ENCODE peak calls at places on chromosomes 1 and 21, in four cellular contexts. One of them, this sample, is unnamed.

GRCh38 chr1:114033219-114033706 is 54.0 kb downstream of the OLFML3 start:
- DNase-seq in HepG2: peak
- DNase-seq in K562: peak
- DNase-seq in GM12878: no peak
- DNase-seq in this sample: peak

GRCh38 chr1:108537976-108538375 is 21.9 kb upstream of the EEIG2 start:
- DNase-seq in HepG2: no peak
- DNase-seq in GM12878: no peak
- DNase-seq in K562: no peak
- DNase-seq in this sample: no peak

GRCh38 chr1:174131032-174131638 is 28.2 kb upstream of the RABGAP1L start:
- DNase-seq in HepG2: no peak
- DNase-seq in GM12878: no peak
- DNase-seq in K562: no peak
- DNase-seq in this sample: peak

GRCh38 chr1:211132681-211133392 is 1.1 kb downstream of the KCNH1 start:
- DNase-seq in K562: no peak
- DNase-seq in HepG2: no peak
- DNase-seq in GM12878: no peak
- DNase-seq in this sample: no peak

GRCh38 chr1:27395441-27396195 is 3.2 kb downstream of the GPR3 start:
- DNase-seq in K562: peak
- DNase-seq in HepG2: peak
- DNase-seq in GM12878: no peak
- DNase-seq in this sample: peak

GRCh38 chr1:204992499-204992898 is 50.5 kb upstream of the CNTN2 start:
- DNase-seq in GM12878: no peak
- DNase-seq in K562: no peak
- DNase-seq in HepG2: no peak
- DNase-seq in this sample: no peak

GRCh38 chr1:42403880-42404400 is 23.3 kb downstream of the RIMKLA start:
- DNase-seq in K562: no peak
- DNase-seq in HepG2: no peak
- DNase-seq in GM12878: no peak
- DNase-seq in this sample: no peak

GRCh38 chr1:35726814-35727433 is 8.2 kb upstream of the C1orf216 start:
- DNase-seq in GM12878: no peak
- DNase-seq in HepG2: peak
- DNase-seq in K562: peak
- DNase-seq in this sample: peak

GRCh38 chr1:213374369-213374768 is 323.3 kb downstream of the RPS6KC1 start:
- DNase-seq in K562: peak
- DNase-seq in HepG2: peak
- DNase-seq in GM12878: no peak
- DNase-seq in this sample: peak

GRCh38 chr1:101732221-101732620 is 264.5 kb downstream of the OLFM3 start:
- DNase-seq in HepG2: peak
- DNase-seq in GM12878: no peak
- DNase-seq in K562: no peak
- DNase-seq in this sample: no peak

GRCh38 chr1:37513795-37514349 is 694 bp downstream of the MEAF6 start:
- DNase-seq in K562: peak
- DNase-seq in GM12878: no peak
- DNase-seq in HepG2: peak
- DNase-seq in this sample: peak

GRCh38 chr1:110150330-110151174 is at the start of gene SLC6A17:
- DNase-seq in HepG2: no peak
- DNase-seq in GM12878: no peak
- DNase-seq in K562: no peak
- DNase-seq in this sample: peak

GRCh38 chr1:95169544-95169943 is 52.4 kb downstream of the TLCD4 start:
- DNase-seq in GM12878: no peak
- DNase-seq in K562: peak
- DNase-seq in HepG2: peak
- DNase-seq in this sample: no peak

GRCh38 chr21:37139902-37140301 is 66.8 kb downstream of the TTC3 start:
- DNase-seq in K562: no peak
- DNase-seq in HepG2: no peak
- DNase-seq in GM12878: no peak
- DNase-seq in this sample: no peak

GRCh38 chr21:45381036-45381787 is 23.8 kb upstream of the COL18A1 start:
- DNase-seq in K562: no peak
- DNase-seq in HepG2: no peak
- DNase-seq in GM12878: no peak
- DNase-seq in this sample: peak

GRCh38 chr1:23100074-23100748 is 68.4 kb downstream of the LUZP1 start:
- DNase-seq in HepG2: peak
- DNase-seq in K562: no peak
- DNase-seq in GM12878: no peak
- DNase-seq in this sample: no peak

GRCh38 chr1:1050577-1051052 is 23.5 kb downstream of the RNF223 start:
- DNase-seq in K562: no peak
- DNase-seq in HepG2: no peak
- DNase-seq in GM12878: no peak
- DNase-seq in this sample: no peak

GRCh38 chr1:79293611-79294010 is 287.1 kb upstream of the ADGRL4 start:
- DNase-seq in HepG2: no peak
- DNase-seq in K562: no peak
- DNase-seq in GM12878: no peak
- DNase-seq in this sample: no peak

GRCh38 chr1:1358433-1359201 is at the start of gene MXRA8:
- DNase-seq in K562: peak
- DNase-seq in GM12878: no peak
- DNase-seq in HepG2: peak
- DNase-seq in this sample: no peak

GRCh38 chr1:157045251-157046218 is at the start of gene ARHGEF11:
- DNase-seq in GM12878: no peak
- DNase-seq in HepG2: peak
- DNase-seq in K562: peak
- DNase-seq in this sample: peak
- TF ChIP-seq NR2C2 in GM12878: no peak
- TF ChIP-seq NR2C2 in HepG2: peak
- TF ChIP-seq NR2C2 in K562: peak
- TF ChIP-seq NR2C2 in this sample: no peak

GRCh38 chr1:152427458-152427857 is 13.4 kb upstream of the CRNN start:
- DNase-seq in HepG2: no peak
- DNase-seq in K562: no peak
- DNase-seq in GM12878: no peak
- DNase-seq in this sample: no peak

GRCh38 chr1:152426731-152427130 is 12.7 kb upstream of the CRNN start:
- DNase-seq in HepG2: no peak
- DNase-seq in GM12878: no peak
- DNase-seq in K562: no peak
- DNase-seq in this sample: no peak
- TF ChIP-seq NR2C2 in HepG2: no peak
- TF ChIP-seq NR2C2 in GM12878: no peak
- TF ChIP-seq NR2C2 in K562: no peak
- TF ChIP-seq NR2C2 in this sample: no peak

DNA sequence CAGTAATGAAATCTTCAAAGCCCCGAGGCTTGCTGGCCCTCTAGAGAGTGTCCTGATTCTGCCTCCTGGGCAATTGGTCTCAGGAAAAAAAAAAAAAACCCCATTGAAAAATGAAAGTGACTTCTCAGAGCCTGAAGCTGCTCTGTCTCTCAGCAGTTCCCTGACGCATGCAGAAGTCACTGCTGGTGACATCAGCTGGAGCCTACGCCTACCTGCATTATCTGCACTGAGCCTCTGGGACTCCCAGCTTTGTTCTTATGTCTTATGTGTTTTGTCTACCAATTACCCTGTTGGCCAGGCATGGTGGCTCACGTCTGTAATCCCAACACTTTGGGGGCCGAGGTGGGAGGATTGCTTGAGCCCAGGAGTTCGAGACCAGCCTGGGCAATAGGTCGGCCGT is 10.1 kb upstream of the SLC25A33 start:
- DNase-seq in GM12878: no peak
- DNase-seq in K562: peak
- DNase-seq in HepG2: no peak
- DNase-seq in this sample: no peak
- TF ChIP-seq NR2C2 in GM12878: no peak
- TF ChIP-seq NR2C2 in K562: no peak
- TF ChIP-seq NR2C2 in HepG2: no peak
- TF ChIP-seq NR2C2 in this sample: no peak

DNA sequence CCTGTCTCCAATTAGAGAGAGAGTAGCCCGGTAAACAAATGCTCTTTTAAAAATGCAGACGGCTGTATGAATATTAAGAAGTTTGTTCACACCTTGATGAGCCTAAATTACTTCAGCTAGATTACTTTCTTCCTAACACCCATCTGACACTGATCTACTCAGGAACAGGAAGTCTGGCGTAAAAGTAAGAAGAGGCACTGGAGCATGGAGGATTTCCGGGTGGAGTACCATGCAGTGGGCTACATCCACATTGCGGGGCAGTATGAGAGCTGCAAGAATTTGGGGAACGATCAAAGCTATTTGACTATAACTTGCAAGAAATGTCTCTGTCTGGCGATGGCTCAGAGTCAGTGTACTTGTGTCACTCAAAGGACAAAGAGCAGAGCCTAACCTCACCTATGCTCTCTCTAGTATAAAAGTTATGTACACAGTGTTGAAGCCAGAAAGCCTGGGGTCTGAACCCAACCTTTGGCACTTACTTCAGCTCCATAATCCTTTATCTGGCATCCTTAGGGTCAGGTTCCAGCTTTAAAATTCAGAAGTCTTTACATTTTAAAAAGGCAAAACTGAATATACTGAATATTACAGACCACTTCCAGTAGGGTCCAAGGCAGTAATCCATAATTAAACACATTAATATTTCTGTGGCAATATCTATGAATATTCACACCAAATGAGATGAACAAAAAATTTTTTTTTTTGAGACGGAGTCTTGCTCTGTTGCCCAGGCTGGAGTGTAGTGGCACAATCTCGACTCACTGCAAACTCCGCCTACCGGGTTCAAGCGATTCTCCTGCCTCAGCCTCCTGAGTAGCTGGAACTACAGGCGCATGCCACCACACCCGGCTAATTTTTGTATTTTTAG is 7.9 kb upstream of the GNPAT start:
- DNase-seq in K562: no peak
- DNase-seq in GM12878: no peak
- DNase-seq in HepG2: peak
- DNase-seq in this sample: no peak
- TF ChIP-seq NR2C2 in K562: no peak
- TF ChIP-seq NR2C2 in GM12878: no peak
- TF ChIP-seq NR2C2 in HepG2: peak
- TF ChIP-seq NR2C2 in this sample: no peak

DNA sequence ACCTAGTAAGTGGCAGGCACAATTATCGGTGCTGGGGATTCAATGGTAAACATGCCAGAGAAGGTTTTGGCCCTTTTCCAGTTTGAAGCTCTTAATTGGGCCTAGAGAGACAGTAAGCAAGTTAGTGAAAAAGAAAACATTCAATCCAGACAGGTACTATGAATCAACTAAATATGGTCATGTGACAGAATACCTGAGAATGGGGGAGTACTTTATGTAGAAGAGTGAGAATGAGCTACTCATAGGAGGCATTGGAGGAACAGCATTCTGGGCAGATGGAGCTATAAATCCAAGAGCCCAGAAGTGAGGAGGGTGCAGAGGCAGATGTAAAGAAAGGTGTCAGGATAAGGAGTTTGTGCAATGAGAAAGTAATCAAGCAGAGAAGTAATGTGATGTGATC is 1017.9 kb downstream of the ADGRL2 start:
- DNase-seq in K562: no peak
- DNase-seq in GM12878: no peak
- DNase-seq in HepG2: no peak
- DNase-seq in this sample: no peak
- TF ChIP-seq NR2C2 in K562: no peak
- TF ChIP-seq NR2C2 in GM12878: no peak
- TF ChIP-seq NR2C2 in HepG2: no peak
- TF ChIP-seq NR2C2 in this sample: no peak

GRCh38 chr1:201497935-201498509 is 8.9 kb downstream of the CSRP1 start:
- DNase-seq in HepG2: no peak
- DNase-seq in K562: no peak
- DNase-seq in GM12878: no peak
- DNase-seq in this sample: no peak

GRCh38 chr1:201496296-201496690 is 10.6 kb downstream of the CSRP1 start:
- DNase-seq in K562: no peak
- DNase-seq in GM12878: no peak
- DNase-seq in HepG2: no peak
- DNase-seq in this sample: no peak

GRCh38 chr1:201498621-201499020 is 8.3 kb downstream of the CSRP1 start:
- DNase-seq in HepG2: no peak
- DNase-seq in GM12878: no peak
- DNase-seq in K562: no peak
- DNase-seq in this sample: no peak

GRCh38 chr1:201493757-201494617 is 12.9 kb downstream of the CSRP1 start:
- DNase-seq in K562: no peak
- DNase-seq in GM12878: no peak
- DNase-seq in HepG2: no peak
- DNase-seq in this sample: no peak

GRCh38 chr1:201495447-201496295 is 11.3 kb downstream of the CSRP1 start:
- DNase-seq in HepG2: peak
- DNase-seq in K562: no peak
- DNase-seq in GM12878: no peak
- DNase-seq in this sample: no peak
- TF ChIP-seq NR2C2 in HepG2: no peak
- TF ChIP-seq NR2C2 in K562: no peak
- TF ChIP-seq NR2C2 in GM12878: no peak
- TF ChIP-seq NR2C2 in this sample: no peak

DNA sequence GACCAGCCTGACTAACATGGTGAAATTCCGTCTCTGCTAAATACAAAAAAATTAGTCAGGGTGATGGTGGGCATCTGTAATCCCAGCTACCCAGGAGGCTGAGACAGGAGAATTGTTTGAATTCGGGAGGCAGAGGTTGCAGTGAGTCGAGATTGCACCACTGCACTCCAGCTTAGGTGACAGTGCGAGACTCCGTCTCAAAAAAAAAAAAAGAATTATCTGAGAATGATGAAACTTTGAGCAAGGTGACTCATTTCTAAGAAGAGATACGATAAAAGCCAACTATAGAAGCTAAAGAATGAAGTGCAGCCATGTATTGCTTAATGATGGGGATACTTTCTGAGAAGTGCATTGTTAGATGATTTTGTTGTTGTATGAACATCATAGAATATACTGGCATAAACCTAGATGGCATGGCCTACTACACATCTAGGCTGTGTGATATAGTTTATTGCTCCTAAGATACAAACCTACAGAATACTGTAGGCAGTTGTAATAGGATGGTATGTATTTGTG is 64.7 kb downstream of the SNRPE start:
- DNase-seq in K562: no peak
- DNase-seq in GM12878: no peak
- DNase-seq in HepG2: no peak
- DNase-seq in this sample: no peak
- TF ChIP-seq NR2C2 in K562: peak
- TF ChIP-seq NR2C2 in GM12878: no peak
- TF ChIP-seq NR2C2 in HepG2: no peak
- TF ChIP-seq NR2C2 in this sample: no peak